ENCODE peak calls at places on chromosomes 16 and 17, in seven cellular contexts. E is NCI-H1694 treated with DMSO at 0.1 percent for 48 hours; G is retina; V is stimulated activated CD8-positive, alpha-beta memory T cell treated with anti-CD3 and anti-CD28 coated beads, Interleukin-15, amount 100 ng/mL, for 1 hour; P is midbrain; R is M059J; L is HFFc6. U is an unnamed sample.

GRCh38 chr16:89270666-89271345 is 53.3 kb downstream of the ZNF778 start:
- DNase-seq in R (no peak), E (no peak), L (no peak), G (no peak), V (no peak), P (no peak), U (no peak)

GRCh38 chr17:67449885-67450755 is 73.0 kb downstream of the PITPNC1 start:
- DNase-seq in V (no peak), R (no peak), L (no peak), P (no peak), G (no peak), E (no peak), U (no peak)

GRCh38 chr17:81859906-81860755 is at the start of gene P4HB:
- DNase-seq in L (no peak), R (peak), E (no peak), P (no peak), G (no peak), V (no peak), U (no peak)

GRCh38 chr16:19223235-19223847 is 55.3 kb downstream of the SYT17 start:
- DNase-seq in G (no peak), R (no peak), L (no peak), P (no peak), E (no peak), V (no peak), U (peak)

GRCh38 chr16:26614102-26614864 is 452.4 kb upstream of the C16orf82 start:
- DNase-seq in P (no peak), L (no peak), R (no peak), G (peak), V (no peak), E (no peak), U (no peak)

GRCh38 chr17:42883802-42884553 is 16.6 kb upstream of the G6PC1 start:
- DNase-seq in G (no peak), V (no peak), R (peak), L (peak), E (no peak), P (no peak), U (no peak)

GRCh38 chr17:47762733-47763132 is 29.7 kb downstream of the TBX21 start:
- DNase-seq in L (no peak), V (no peak), E (no peak), G (no peak), P (no peak), R (no peak), U (no peak)

GRCh38 chr17:55705847-55706246 is 16.8 kb downstream of the TMEM100 start:
- DNase-seq in P (no peak), L (no peak), V (no peak), E (no peak), G (no peak), R (peak), U (no peak)

GRCh38 chr16:4245400-4245799 is 3.5 kb upstream of the SRL start:
- DNase-seq in E (no peak), G (no peak), P (no peak), V (no peak), L (no peak), R (no peak), U (no peak)

GRCh38 chr17:83058478-83059167 is 20.8 kb upstream of the METRNL start:
- DNase-seq in G (peak), P (no peak), V (no peak), E (no peak), R (no peak), L (no peak), U (no peak)

GRCh38 chr17:3935140-3935542 is 18.9 kb upstream of the P2RX1 start:
- DNase-seq in E (no peak), P (no peak), R (peak), G (peak), V (no peak), L (peak), U (peak)

GRCh38 chr17:700504-701094 is 14.0 kb downstream of the VPS53 start:
- DNase-seq in V (no peak), P (no peak), E (peak), G (peak), L (peak), R (peak), U (peak)

GRCh38 chr16:28212532-28212873 is 738 bp upstream of the XPO6 start:
- DNase-seq in G (no peak), E (no peak), P (no peak), R (peak), L (peak), V (no peak), U (no peak)

GRCh38 chr17:66228887-66229782 is at the start of gene APOH:
- DNase-seq in E (no peak), V (no peak), P (no peak), L (no peak), G (no peak), R (no peak), U (no peak)

GRCh38 chr16:76670125-76670857 is 393.1 kb downstream of the CNTNAP4 start:
- DNase-seq in V (no peak), P (no peak), G (no peak), R (no peak), E (no peak), L (no peak), U (no peak)

GRCh38 chr16:27646811-27647210 is 96.9 kb downstream of the KATNIP start:
- DNase-seq in L (no peak), G (no peak), V (no peak), E (no peak), P (no peak), R (no peak), U (no peak)

GRCh38 chr17:39069114-39069756 is 82.2 kb downstream of the PLXDC1 start:
- DNase-seq in V (no peak), R (peak), E (peak), P (peak), G (peak), L (peak), U (peak)

GRCh38 chr17:17079336-17079735 is 37.1 kb downstream of the MPRIP start:
- DNase-seq in L (no peak), R (no peak), G (no peak), P (no peak), V (no peak), E (no peak), U (no peak)

GRCh38 chr16:89317729-89318429 is 100.4 kb downstream of the ZNF778 start:
- DNase-seq in E (no peak), L (no peak), V (no peak), G (no peak), P (no peak), R (no peak), U (no peak)

GRCh38 chr17:83200231-83200699 is 120.9 kb downstream of the METRNL start:
- DNase-seq in L (no peak), V (peak), E (no peak), G (no peak), R (peak), P (no peak), U (no peak)

GRCh38 chr16:11204513-11205047 is 51.4 kb downstream of the SOCS1 start:
- DNase-seq in R (no peak), G (no peak), P (no peak), V (no peak), E (no peak), L (no peak), U (no peak)

GRCh38 chr16:56888806-56889205 is 23.8 kb downstream of the SLC12A3 start:
- DNase-seq in V (no peak), R (no peak), P (no peak), E (no peak), L (no peak), G (no peak), U (no peak)

GRCh38 chr17:59332890-59333377 is 1.5 kb downstream of the YPEL2 start:
- DNase-seq in V (no peak), P (peak), E (no peak), R (no peak), L (no peak), G (no peak), U (no peak)

GRCh38 chr16:52069866-52070265 is 477.1 kb downstream of the TOX3 start:
- DNase-seq in G (peak), P (peak), L (peak), R (peak), V (no peak), E (peak), U (peak)

GRCh38 chr17:35890774-35891155 is 10.6 kb upstream of the CCL5 start:
- DNase-seq in G (no peak), V (no peak), R (peak), L (no peak), P (no peak), E (no peak), U (no peak)

GRCh38 chr17:75727391-75727790 is 6.1 kb downstream of the ITGB4 start:
- DNase-seq in L (no peak), G (no peak), E (no peak), R (no peak), V (no peak), P (no peak), U (no peak)

GRCh38 chr17:50903604-50904521 is 37.7 kb upstream of the TOB1 start:
- DNase-seq in V (no peak), R (no peak), L (no peak), E (peak), P (no peak), G (no peak), U (no peak)

GRCh38 chr17:73798111-73798748 is 154.0 kb upstream of the SDK2 start:
- DNase-seq in R (peak), P (no peak), E (no peak), V (no peak), L (peak), G (no peak), U (no peak)

GRCh38 chr17:5785867-5786509 is 201.7 kb upstream of the NLRP1 start:
- DNase-seq in V (no peak), P (no peak), R (peak), G (no peak), E (no peak), L (peak), U (no peak)

GRCh38 chr17:53749178-53749577 is 73.5 kb upstream of the KIF2B start:
- DNase-seq in R (peak), E (peak), L (no peak), P (no peak), G (peak), V (no peak), U (no peak)

GRCh38 chr17:45311762-45312476 is 4.9 kb downstream of the MAP3K14 start:
- DNase-seq in V (peak), L (peak), E (no peak), G (no peak), P (no peak), R (peak), U (no peak)